ENCODE peak calls at places on chromosomes 3 and 15, in five cellular contexts. K is tibial artery, T is ELR, I is A549, Y is heart right ventricle. E is an unnamed sample.

GRCh38 chr15:39287322-39288195 is 293.3 kb upstream of the THBS1 start:
- DNase-seq in K (no peak), T (peak; percentile 74), I (no peak), Y (no peak), E (no peak)

GRCh38 chr15:63350178-63350621 is 31.4 kb downstream of the CA12 start:
- DNase-seq in K (peak; percentile 83), T (no peak), I (no peak), Y (peak; percentile 60), E (no peak)

GRCh38 chr3:120649735-120650705 is 32.0 kb downstream of the HGD start:
- DNase-seq in K (no peak), T (peak; percentile 68), I (no peak), Y (no peak), E (no peak)

GRCh38 chr15:52134502-52135144 is 22.0 kb upstream of the BCL2L10 start:
- DNase-seq in K (no peak), T (no peak), I (no peak), Y (no peak), E (no peak)

GRCh38 chr3:129519896-129520440 is 8.5 kb upstream of the RHO start:
- DNase-seq in K (no peak), T (no peak), I (no peak), Y (no peak), E (no peak)

GRCh38 chr3:72912532-72912931 is 24.7 kb downstream of the GXYLT2 start:
- DNase-seq in K (no peak), T (no peak), I (no peak), Y (no peak), E (no peak)

GRCh38 chr15:39608741-39609140 is 27.9 kb downstream of the THBS1 start:
- DNase-seq in K (no peak), T (no peak), I (no peak), Y (no peak), E (no peak)

GRCh38 chr3:149245738-149246451 is 24.3 kb upstream of the CP start:
- DNase-seq in K (no peak), T (peak; percentile 91), I (peak; percentile 46), Y (no peak), E (peak; percentile 37)

GRCh38 chr3:44529927-44530326 is 25.1 kb upstream of the ZKSCAN7 start:
- DNase-seq in K (no peak), T (peak; percentile 28), I (no peak), Y (no peak), E (no peak)

GRCh38 chr3:178182337-178182761 is 353.9 kb upstream of the KCNMB2 start:
- DNase-seq in K (no peak), T (no peak), I (no peak), Y (no peak), E (no peak)

GRCh38 chr3:52683611-52684010 is 2.1 kb downstream of the PBRM1 start:
- DNase-seq in K (peak; percentile 78), T (no peak), I (no peak), Y (no peak), E (no peak)

GRCh38 chr3:161171113-161171512 is 50.0 kb upstream of the NMD3 start:
- DNase-seq in K (peak; percentile 73), T (peak; percentile 80), I (peak; percentile 3), Y (peak; percentile 72), E (peak; percentile 15)

GRCh38 chr15:29090617-29091466 is 178.8 kb downstream of the NSMCE3 start:
- DNase-seq in K (no peak), T (peak; percentile 41), I (peak; percentile 41), Y (no peak), E (peak; percentile 29)

GRCh38 chr3:9862391-9863235 is 17.4 kb downstream of the CIDEC start:
- DNase-seq in K (no peak), T (peak; percentile 71), I (peak; percentile 36), Y (peak; percentile 44), E (no peak)

GRCh38 chr3:106168941-106169340 is 300.1 kb upstream of the CBLB start:
- DNase-seq in K (no peak), T (no peak), I (no peak), Y (no peak), E (no peak)

GRCh38 chr3:42600111-42600957 is at the start of gene NKTR:
- DNase-seq in K (peak; percentile 97), T (peak; percentile 98), I (peak; percentile 98), Y (peak; percentile 97), E (peak; percentile 89)

GRCh38 chr3:184423567-184423966 is 43.7 kb downstream of the CHRD start:
- DNase-seq in K (peak; percentile 10), T (no peak), I (no peak), Y (no peak), E (no peak)

GRCh38 chr3:18740631-18741583 is 315.8 kb upstream of the SATB1 start:
- DNase-seq in K (no peak), T (no peak), I (no peak), Y (no peak), E (no peak)

GRCh38 chr3:133390715-133391114 is 9.1 kb upstream of the BFSP2 start:
- DNase-seq in K (no peak), T (no peak), I (no peak), Y (no peak), E (no peak)

GRCh38 chr15:70165811-70166284 is 68.1 kb upstream of the TLE3 start:
- DNase-seq in K (peak; percentile 79), T (no peak), I (no peak), Y (peak; percentile 87), E (no peak)

GRCh38 chr15:86247249-86247955 is 167.7 kb downstream of the AGBL1 start:
- DNase-seq in K (no peak), T (no peak), I (no peak), Y (no peak), E (no peak)

GRCh38 chr3:59572106-59572505 is 522.3 kb upstream of the CFAP20DC start:
- DNase-seq in K (no peak), T (no peak), I (no peak), Y (no peak), E (no peak)

GRCh38 chr3:149572796-149573414 is 84.9 kb downstream of the WWTR1 start:
- DNase-seq in K (no peak), T (peak; percentile 93), I (no peak), Y (no peak), E (no peak)

GRCh38 chr3:18591120-18591519 is 166.0 kb upstream of the SATB1 start:
- DNase-seq in K (no peak), T (no peak), I (no peak), Y (no peak), E (no peak)

GRCh38 chr3:132399054-132399929 is 18.0 kb upstream of the DNAJC13 start:
- DNase-seq in K (no peak), T (peak; percentile 71), I (peak; percentile 37), Y (peak; percentile 20), E (peak; percentile 50)

GRCh38 chr3:38369186-38369585 is 22.6 kb downstream of the XYLB start:
- DNase-seq in K (no peak), T (no peak), I (no peak), Y (no peak), E (no peak)